ENCODE peak calls at places on chromosomes 5 and 9, in nine cellular contexts. D is fibroblast of lung, K is adrenal gland, U is transverse colon, Z is IMR-90, A is activated B cell treated with CpG ODN at 0.5 μM for 24 hours, P is left ventricle myocardium inferior, F is stomach, M is epithelial cell of esophagus. S is an unnamed sample.

GRCh38 chr9:76373777-76374474 is 20.3 kb downstream of the RFK start:
- DNase-seq in K (no peak), Z (no peak), F (no peak), D (no peak), P (no peak), M (no peak), A (no peak), U (no peak), S (no peak)

GRCh38 chr9:124887832-124888231 is 25.9 kb downstream of the ARPC5L start:
- DNase-seq in Z (no peak), K (no peak), D (no peak), U (no peak), F (no peak), M (no peak), A (no peak), P (no peak), S (no peak)

GRCh38 chr9:13324988-13325387 is 45.5 kb upstream of the MPDZ start:
- DNase-seq in D (peak), A (no peak), F (no peak), U (no peak), Z (no peak), K (no peak), M (peak), P (no peak), S (no peak)

GRCh38 chr5:122500245-122501086 is 188.4 kb downstream of the SNCAIP start:
- DNase-seq in D (peak), K (peak), U (no peak), F (no peak), Z (peak), M (peak), P (no peak), A (no peak), S (peak)

GRCh38 chr5:10310073-10310779 is 2.5 kb upstream of the CMBL start:
- DNase-seq in A (no peak), Z (peak), D (peak), P (no peak), M (peak), F (peak), U (peak), K (peak), S (peak)

GRCh38 chr9:93958875-93959682 is 3.9 kb upstream of the BARX1 start:
- DNase-seq in D (peak), A (peak), Z (peak), U (no peak), F (no peak), K (no peak), M (peak), P (no peak), S (peak)

GRCh38 chr9:137689745-137690529 is 71.1 kb downstream of the EHMT1 start:
- DNase-seq in Z (peak), M (no peak), A (no peak), F (no peak), D (no peak), U (no peak), K (no peak), P (no peak), S (no peak)

GRCh38 chr5:56851258-56851941 is 36.1 kb downstream of the MAP3K1 start:
- DNase-seq in A (no peak), K (peak), D (peak), U (no peak), F (no peak), M (no peak), P (no peak), Z (peak), S (no peak)

GRCh38 chr5:150700298-150700599 is 613 bp downstream of the RBM22 start:
- DNase-seq in U (no peak), P (no peak), A (no peak), Z (no peak), F (no peak), D (peak), K (no peak), M (no peak), S (no peak)

DNA sequence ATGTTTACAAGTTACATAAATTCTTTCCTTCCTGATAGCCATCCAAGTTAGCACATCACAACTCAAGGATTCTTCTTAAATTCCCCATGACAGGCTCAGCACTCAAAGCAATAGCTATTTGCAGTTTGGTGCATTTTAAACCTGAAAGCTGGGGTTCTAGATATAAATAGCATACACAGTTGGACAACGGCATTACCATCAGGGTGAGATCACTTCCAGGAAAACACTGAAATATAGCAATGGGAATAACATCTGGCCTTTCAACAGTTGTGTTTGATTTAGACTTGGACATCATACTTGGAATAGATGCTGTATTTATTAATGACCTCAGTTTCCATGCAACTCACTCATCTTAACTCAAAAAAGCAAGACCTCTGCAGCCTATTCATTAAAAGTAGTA is 24.7 kb upstream of the LECT2 start:
- DNase-seq in M (no peak), Z (peak), D (peak), F (no peak), A (no peak), P (no peak), K (no peak), U (no peak), S (no peak)
- TF ChIP-seq CTCF in M (no peak), Z (no peak), D (no peak), F (no peak), A (no peak), P (no peak), K (no peak), U (no peak), S (no peak)

GRCh38 chr9:34990908-34991832 is 1.6 kb downstream of the DNAJB5 start:
- DNase-seq in F (no peak), D (no peak), K (no peak), P (no peak), A (no peak), Z (no peak), M (no peak), U (no peak), S (no peak)

GRCh38 chr9:34992376-34992951 is 2.9 kb downstream of the DNAJB5 start:
- DNase-seq in U (peak), M (peak), K (peak), Z (peak), D (peak), F (no peak), P (peak), A (no peak), S (no peak)

GRCh38 chr9:34993502-34994428 is 4.2 kb downstream of the DNAJB5 start:
- DNase-seq in A (no peak), F (peak), U (peak), K (peak), P (peak), D (peak), Z (peak), M (peak), S (no peak)

GRCh38 chr9:34989946-34990635 is 546 bp downstream of the DNAJB5 start:
- DNase-seq in F (peak), A (no peak), K (peak), P (peak), U (peak), M (peak), Z (peak), D (peak), S (peak)

DNA sequence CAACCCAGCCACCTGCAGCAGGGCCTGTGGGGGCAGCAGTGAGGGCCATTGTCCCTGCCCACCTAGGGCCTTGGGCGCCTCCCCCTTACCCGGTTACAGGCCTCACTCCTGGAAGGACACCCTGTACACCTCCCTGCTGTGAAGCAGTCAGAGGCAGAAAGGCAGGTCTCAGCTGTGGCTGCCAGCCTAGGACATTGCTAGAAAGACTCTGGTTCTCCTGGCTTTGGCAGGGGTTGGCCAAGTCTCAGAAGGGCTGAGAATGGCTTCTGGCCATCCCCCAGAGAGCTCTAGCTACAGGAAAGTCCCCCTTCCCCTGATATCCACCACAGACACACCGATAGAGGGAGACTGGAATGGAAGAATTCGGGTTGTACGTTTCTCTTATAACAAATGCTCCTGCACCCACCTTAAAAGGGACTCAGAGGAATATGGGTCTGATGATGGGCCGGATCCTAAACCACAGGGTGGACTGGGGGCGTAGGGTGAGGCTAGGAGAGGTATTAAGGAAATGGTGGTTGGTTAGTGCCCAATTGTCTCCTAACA is 2.4 kb downstream of the DNAJB5 start:
- DNase-seq in F (no peak), D (peak), A (no peak), U (no peak), M (peak), K (peak), Z (no peak), P (peak), S (peak)
- TF ChIP-seq CTCF in F (no peak), D (no peak), A (no peak), U (no peak), M (no peak), K (no peak), Z (no peak), P (peak), S (no peak)

DNA sequence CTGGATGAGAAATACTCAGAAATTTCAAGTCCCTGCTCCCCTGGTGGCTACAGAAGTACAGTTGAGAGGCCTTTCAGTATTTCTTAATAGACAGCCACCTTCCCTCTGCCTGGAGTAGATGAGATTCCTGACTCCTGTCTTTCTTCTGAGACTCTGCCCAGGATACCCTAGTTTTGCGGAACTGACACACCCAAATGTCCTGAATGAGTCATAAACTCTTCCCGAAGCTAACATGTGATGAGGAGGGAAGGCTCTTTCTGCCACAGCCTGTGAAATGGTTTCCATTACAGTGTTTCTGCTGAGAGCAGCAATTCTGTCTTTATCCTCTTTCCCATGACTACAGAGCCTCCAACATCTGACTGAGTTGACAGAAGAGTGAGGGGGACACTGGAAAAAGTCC is 52.7 kb upstream of the TNC start:
- DNase-seq in K (no peak), M (peak), A (no peak), P (no peak), F (no peak), U (no peak), Z (peak), D (peak), S (no peak)
- TF ChIP-seq CTCF in K (no peak), M (no peak), A (no peak), P (no peak), F (no peak), U (no peak), Z (no peak), D (no peak), S (no peak)

GRCh38 chr9:130417602-130418001 is 27.2 kb upstream of the ASS1 start:
- DNase-seq in A (no peak), U (no peak), M (peak), D (no peak), P (no peak), F (no peak), Z (no peak), K (no peak), S (no peak)
- TF ChIP-seq CTCF in A (no peak), U (no peak), M (no peak), D (no peak), P (no peak), F (no peak), Z (no peak), K (no peak), S (no peak)

GRCh38 chr9:109652112-109652511 is 127.9 kb upstream of the PALM2AKAP2 start:
- DNase-seq in D (peak), A (no peak), U (no peak), M (peak), P (no peak), Z (peak), K (no peak), F (no peak), S (no peak)

GRCh38 chr9:109653470-109653869 is 126.5 kb upstream of the PALM2AKAP2 start:
- DNase-seq in U (no peak), K (no peak), M (no peak), D (no peak), F (no peak), Z (no peak), P (no peak), A (no peak), S (no peak)

DNA sequence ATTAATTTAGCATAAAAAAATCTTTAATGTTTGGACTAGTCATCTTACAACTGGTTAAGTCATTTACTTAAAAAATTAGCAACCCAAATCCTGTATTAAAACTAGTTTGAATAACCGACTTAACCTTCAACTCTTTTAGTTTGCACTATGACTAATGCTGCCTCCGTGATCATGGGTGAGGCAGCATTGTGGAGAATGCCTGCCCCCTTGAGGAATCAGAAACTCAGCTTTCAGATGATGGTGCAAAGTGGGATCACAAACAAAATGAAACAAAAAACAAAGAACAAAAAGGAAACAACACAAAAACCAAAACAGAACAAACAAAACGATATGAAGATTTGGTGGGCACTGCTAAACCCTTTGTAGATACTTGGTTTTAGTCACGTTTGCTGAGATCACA is 127.0 kb upstream of the PALM2AKAP2 start:
- DNase-seq in Z (peak), D (peak), U (no peak), M (peak), F (no peak), P (no peak), A (no peak), K (no peak), S (peak)
- TF ChIP-seq CTCF in Z (peak), D (peak), U (no peak), M (peak), F (no peak), P (peak), A (no peak), K (peak), S (peak)

DNA sequence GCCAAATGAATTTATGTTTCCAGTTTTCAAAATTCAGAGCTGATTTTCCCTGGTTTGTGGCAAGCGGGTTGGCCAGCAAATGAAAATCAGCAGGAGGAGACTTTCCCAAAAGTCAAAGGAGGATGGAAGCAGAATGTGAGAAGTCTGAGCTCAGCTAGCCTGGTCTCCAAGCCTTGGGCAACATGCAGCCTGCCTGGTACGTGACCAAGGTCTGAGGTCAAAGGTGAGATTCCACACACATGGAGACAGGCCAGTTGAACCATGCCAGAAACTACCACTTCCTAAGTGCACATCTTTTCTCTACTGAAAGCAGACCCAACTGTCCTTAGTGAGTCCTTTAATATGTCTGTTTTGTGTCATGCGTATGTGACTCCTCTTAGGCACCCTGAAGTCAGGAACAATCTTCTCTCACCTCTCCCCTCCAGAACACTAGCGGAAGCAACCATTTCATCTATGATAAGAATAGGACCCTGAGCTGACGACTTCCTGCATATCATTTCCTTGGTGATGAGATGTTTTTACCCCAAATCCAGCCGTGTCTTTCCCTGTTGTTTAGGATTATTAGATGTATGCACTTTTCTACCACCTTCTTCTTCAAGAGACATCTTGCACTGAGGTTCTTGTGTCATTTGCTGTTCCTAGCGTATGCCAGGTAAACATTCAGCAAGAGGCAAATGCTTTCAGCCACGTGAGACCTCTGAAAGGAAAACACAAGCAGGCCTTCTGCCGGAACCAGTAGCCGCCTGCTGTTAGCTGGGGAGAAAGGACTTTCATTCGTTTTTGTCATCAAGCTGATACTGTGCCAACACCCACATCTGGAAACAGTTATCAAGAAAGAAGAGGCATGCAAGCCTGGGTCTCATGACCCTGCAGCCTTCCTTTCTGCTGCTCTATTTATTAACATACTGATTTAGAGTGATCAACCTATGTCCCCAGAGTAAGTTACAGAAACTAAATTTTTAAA is 9.7 kb upstream of the TGFBI start:
- DNase-seq in D (peak), P (no peak), M (peak), F (no peak), A (no peak), Z (peak), K (peak), U (peak), S (no peak)
- TF ChIP-seq CTCF in D (peak), P (peak), M (peak), F (no peak), A (no peak), Z (peak), K (peak), U (no peak), S (no peak)

DNA sequence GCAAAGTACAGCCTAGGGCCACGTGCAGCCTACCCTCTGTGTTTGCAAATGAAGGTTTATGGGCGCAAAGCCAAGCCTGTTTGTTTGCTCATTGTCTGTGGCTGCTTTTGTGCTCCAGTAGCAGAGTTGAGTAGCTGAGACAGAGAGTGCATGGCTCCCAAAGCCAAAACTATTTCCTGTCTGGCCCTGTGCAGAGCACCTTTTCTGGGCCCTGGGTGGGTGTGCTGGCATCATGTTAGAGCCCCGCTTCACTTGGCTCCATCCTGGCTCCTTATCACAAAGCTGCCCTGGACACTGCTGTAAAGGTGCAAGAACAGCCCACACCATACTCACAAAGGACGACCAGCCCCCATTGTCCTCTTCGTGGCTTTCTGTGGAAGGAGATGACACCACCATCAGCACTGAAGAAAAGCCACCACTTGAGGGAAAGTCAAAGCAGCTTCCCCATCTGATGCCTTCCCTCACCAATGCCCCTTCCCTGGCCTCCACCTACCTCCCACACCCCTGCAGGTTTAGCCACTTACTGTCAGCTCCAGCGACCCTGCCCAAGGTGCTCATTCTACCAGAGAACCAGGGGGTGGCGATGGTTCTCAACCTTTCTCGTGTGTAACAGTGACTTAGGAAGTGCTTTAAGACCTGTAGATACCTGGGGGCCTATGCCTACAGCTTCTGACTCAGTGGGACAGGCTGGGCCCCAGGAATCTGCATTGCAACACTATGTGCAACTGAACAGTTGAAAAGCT is 23.4 kb downstream of the LCP2 start:
- DNase-seq in U (no peak), D (peak), P (no peak), M (peak), K (no peak), Z (no peak), A (no peak), F (peak), S (peak)
- TF ChIP-seq CTCF in U (no peak), D (no peak), P (peak), M (no peak), K (no peak), Z (no peak), A (no peak), F (no peak), S (peak)

S was measured in Calu3.